ENCODE peak calls at places on chromosomes 7 and 10, in seven cellular contexts. One of them, this sample, is unnamed.

GRCh38 chr10:209357-209756 is 74.1 kb downstream of the ZMYND11 start:
- DNase-seq in NCI-H1092 treated with DMSO at 0.1 percent for 48 hours: no peak
- DNase-seq in stimulated activated CD4-positive, alpha-beta T cell treated with anti-CD3 and anti-CD28 coated beads, Interleukin-4, amount 100 ng/mL, for 48 hours: no peak
- DNase-seq in activated effector memory CD4-positive, alpha-beta T cell treated with anti-CD3 and anti-CD28 coated beads, Interleukin-2, amount 50 U/mL, for 16 hours: no peak
- DNase-seq in stimulated activated CD8-positive, alpha-beta memory T cell treated with anti-CD3 and anti-CD28 coated beads, Interleukin-15, amount 100 ng/mL, for 24 hours: no peak
- DNase-seq in activated naive CD8-positive, alpha-beta T cell treated with anti-CD3 and anti-CD28 coated beads, Interleukin-2, amount 50 U/mL, for 24 hours: no peak
- DNase-seq in hypothalamus: no peak
- DNase-seq in this sample: no peak

GRCh38 chr7:112358456-112358855 is 91.8 kb upstream of the IFRD1 start:
- DNase-seq in stimulated activated CD8-positive, alpha-beta memory T cell treated with anti-CD3 and anti-CD28 coated beads, Interleukin-15, amount 100 ng/mL, for 24 hours: no peak
- DNase-seq in NCI-H1092 treated with DMSO at 0.1 percent for 48 hours: no peak
- DNase-seq in activated effector memory CD4-positive, alpha-beta T cell treated with anti-CD3 and anti-CD28 coated beads, Interleukin-2, amount 50 U/mL, for 16 hours: no peak
- DNase-seq in hypothalamus: no peak
- DNase-seq in activated naive CD8-positive, alpha-beta T cell treated with anti-CD3 and anti-CD28 coated beads, Interleukin-2, amount 50 U/mL, for 24 hours: no peak
- DNase-seq in stimulated activated CD4-positive, alpha-beta T cell treated with anti-CD3 and anti-CD28 coated beads, Interleukin-4, amount 100 ng/mL, for 48 hours: no peak
- DNase-seq in this sample: no peak

GRCh38 chr10:101940916-101941315 is 97.3 kb upstream of the KCNIP2 start:
- DNase-seq in activated effector memory CD4-positive, alpha-beta T cell treated with anti-CD3 and anti-CD28 coated beads, Interleukin-2, amount 50 U/mL, for 16 hours: no peak
- DNase-seq in hypothalamus: no peak
- DNase-seq in NCI-H1092 treated with DMSO at 0.1 percent for 48 hours: no peak
- DNase-seq in stimulated activated CD8-positive, alpha-beta memory T cell treated with anti-CD3 and anti-CD28 coated beads, Interleukin-15, amount 100 ng/mL, for 24 hours: no peak
- DNase-seq in stimulated activated CD4-positive, alpha-beta T cell treated with anti-CD3 and anti-CD28 coated beads, Interleukin-4, amount 100 ng/mL, for 48 hours: no peak
- DNase-seq in activated naive CD8-positive, alpha-beta T cell treated with anti-CD3 and anti-CD28 coated beads, Interleukin-2, amount 50 U/mL, for 24 hours: no peak
- DNase-seq in this sample: no peak

GRCh38 chr10:91910467-91910866 is 1.2 kb upstream of the FGFBP3 start:
- DNase-seq in NCI-H1092 treated with DMSO at 0.1 percent for 48 hours: no peak
- DNase-seq in stimulated activated CD4-positive, alpha-beta T cell treated with anti-CD3 and anti-CD28 coated beads, Interleukin-4, amount 100 ng/mL, for 48 hours: no peak
- DNase-seq in activated effector memory CD4-positive, alpha-beta T cell treated with anti-CD3 and anti-CD28 coated beads, Interleukin-2, amount 50 U/mL, for 16 hours: no peak
- DNase-seq in stimulated activated CD8-positive, alpha-beta memory T cell treated with anti-CD3 and anti-CD28 coated beads, Interleukin-15, amount 100 ng/mL, for 24 hours: no peak
- DNase-seq in hypothalamus: no peak
- DNase-seq in activated naive CD8-positive, alpha-beta T cell treated with anti-CD3 and anti-CD28 coated beads, Interleukin-2, amount 50 U/mL, for 24 hours: no peak
- DNase-seq in this sample: no peak

GRCh38 chr10:101292194-101293006 is 61.6 kb upstream of the BTRC start:
- DNase-seq in activated naive CD8-positive, alpha-beta T cell treated with anti-CD3 and anti-CD28 coated beads, Interleukin-2, amount 50 U/mL, for 24 hours: no peak
- DNase-seq in hypothalamus: peak
- DNase-seq in NCI-H1092 treated with DMSO at 0.1 percent for 48 hours: peak
- DNase-seq in activated effector memory CD4-positive, alpha-beta T cell treated with anti-CD3 and anti-CD28 coated beads, Interleukin-2, amount 50 U/mL, for 16 hours: no peak
- DNase-seq in stimulated activated CD4-positive, alpha-beta T cell treated with anti-CD3 and anti-CD28 coated beads, Interleukin-4, amount 100 ng/mL, for 48 hours: no peak
- DNase-seq in stimulated activated CD8-positive, alpha-beta memory T cell treated with anti-CD3 and anti-CD28 coated beads, Interleukin-15, amount 100 ng/mL, for 24 hours: no peak
- DNase-seq in this sample: no peak

GRCh38 chr7:86930554-86931307 is 128.7 kb downstream of the ELAPOR2 start:
- DNase-seq in stimulated activated CD4-positive, alpha-beta T cell treated with anti-CD3 and anti-CD28 coated beads, Interleukin-4, amount 100 ng/mL, for 48 hours: no peak
- DNase-seq in hypothalamus: no peak
- DNase-seq in NCI-H1092 treated with DMSO at 0.1 percent for 48 hours: no peak
- DNase-seq in stimulated activated CD8-positive, alpha-beta memory T cell treated with anti-CD3 and anti-CD28 coated beads, Interleukin-15, amount 100 ng/mL, for 24 hours: no peak
- DNase-seq in activated naive CD8-positive, alpha-beta T cell treated with anti-CD3 and anti-CD28 coated beads, Interleukin-2, amount 50 U/mL, for 24 hours: no peak
- DNase-seq in activated effector memory CD4-positive, alpha-beta T cell treated with anti-CD3 and anti-CD28 coated beads, Interleukin-2, amount 50 U/mL, for 16 hours: no peak
- DNase-seq in this sample: no peak

GRCh38 chr10:47054936-47055335 is 143.7 kb downstream of the PTPN20 start:
- DNase-seq in stimulated activated CD4-positive, alpha-beta T cell treated with anti-CD3 and anti-CD28 coated beads, Interleukin-4, amount 100 ng/mL, for 48 hours: no peak
- DNase-seq in hypothalamus: no peak
- DNase-seq in stimulated activated CD8-positive, alpha-beta memory T cell treated with anti-CD3 and anti-CD28 coated beads, Interleukin-15, amount 100 ng/mL, for 24 hours: no peak
- DNase-seq in activated effector memory CD4-positive, alpha-beta T cell treated with anti-CD3 and anti-CD28 coated beads, Interleukin-2, amount 50 U/mL, for 16 hours: peak
- DNase-seq in activated naive CD8-positive, alpha-beta T cell treated with anti-CD3 and anti-CD28 coated beads, Interleukin-2, amount 50 U/mL, for 24 hours: no peak
- DNase-seq in NCI-H1092 treated with DMSO at 0.1 percent for 48 hours: no peak
- DNase-seq in this sample: no peak

GRCh38 chr7:103967401-103967800 is 22.1 kb downstream of the RELN start:
- DNase-seq in stimulated activated CD4-positive, alpha-beta T cell treated with anti-CD3 and anti-CD28 coated beads, Interleukin-4, amount 100 ng/mL, for 48 hours: no peak
- DNase-seq in activated effector memory CD4-positive, alpha-beta T cell treated with anti-CD3 and anti-CD28 coated beads, Interleukin-2, amount 50 U/mL, for 16 hours: no peak
- DNase-seq in hypothalamus: no peak
- DNase-seq in activated naive CD8-positive, alpha-beta T cell treated with anti-CD3 and anti-CD28 coated beads, Interleukin-2, amount 50 U/mL, for 24 hours: no peak
- DNase-seq in NCI-H1092 treated with DMSO at 0.1 percent for 48 hours: no peak
- DNase-seq in stimulated activated CD8-positive, alpha-beta memory T cell treated with anti-CD3 and anti-CD28 coated beads, Interleukin-15, amount 100 ng/mL, for 24 hours: no peak
- DNase-seq in this sample: no peak

GRCh38 chr10:26359670-26360069 is 78.5 kb upstream of the APBB1IP start:
- DNase-seq in activated naive CD8-positive, alpha-beta T cell treated with anti-CD3 and anti-CD28 coated beads, Interleukin-2, amount 50 U/mL, for 24 hours: no peak
- DNase-seq in hypothalamus: no peak
- DNase-seq in NCI-H1092 treated with DMSO at 0.1 percent for 48 hours: no peak
- DNase-seq in activated effector memory CD4-positive, alpha-beta T cell treated with anti-CD3 and anti-CD28 coated beads, Interleukin-2, amount 50 U/mL, for 16 hours: no peak
- DNase-seq in stimulated activated CD4-positive, alpha-beta T cell treated with anti-CD3 and anti-CD28 coated beads, Interleukin-4, amount 100 ng/mL, for 48 hours: no peak
- DNase-seq in stimulated activated CD8-positive, alpha-beta memory T cell treated with anti-CD3 and anti-CD28 coated beads, Interleukin-15, amount 100 ng/mL, for 24 hours: no peak
- DNase-seq in this sample: no peak

GRCh38 chr10:13993169-13993568 is 337.6 kb downstream of the FRMD4A start:
- DNase-seq in activated effector memory CD4-positive, alpha-beta T cell treated with anti-CD3 and anti-CD28 coated beads, Interleukin-2, amount 50 U/mL, for 16 hours: no peak
- DNase-seq in stimulated activated CD4-positive, alpha-beta T cell treated with anti-CD3 and anti-CD28 coated beads, Interleukin-4, amount 100 ng/mL, for 48 hours: no peak
- DNase-seq in hypothalamus: no peak
- DNase-seq in activated naive CD8-positive, alpha-beta T cell treated with anti-CD3 and anti-CD28 coated beads, Interleukin-2, amount 50 U/mL, for 24 hours: no peak
- DNase-seq in NCI-H1092 treated with DMSO at 0.1 percent for 48 hours: no peak
- DNase-seq in stimulated activated CD8-positive, alpha-beta memory T cell treated with anti-CD3 and anti-CD28 coated beads, Interleukin-15, amount 100 ng/mL, for 24 hours: no peak
- DNase-seq in this sample: no peak

GRCh38 chr7:4702961-4703512 is 20.9 kb downstream of the FOXK1 start:
- DNase-seq in hypothalamus: no peak
- DNase-seq in stimulated activated CD4-positive, alpha-beta T cell treated with anti-CD3 and anti-CD28 coated beads, Interleukin-4, amount 100 ng/mL, for 48 hours: no peak
- DNase-seq in activated effector memory CD4-positive, alpha-beta T cell treated with anti-CD3 and anti-CD28 coated beads, Interleukin-2, amount 50 U/mL, for 16 hours: no peak
- DNase-seq in NCI-H1092 treated with DMSO at 0.1 percent for 48 hours: no peak
- DNase-seq in stimulated activated CD8-positive, alpha-beta memory T cell treated with anti-CD3 and anti-CD28 coated beads, Interleukin-15, amount 100 ng/mL, for 24 hours: no peak
- DNase-seq in activated naive CD8-positive, alpha-beta T cell treated with anti-CD3 and anti-CD28 coated beads, Interleukin-2, amount 50 U/mL, for 24 hours: no peak
- DNase-seq in this sample: no peak

GRCh38 chr10:78336402-78336791 is 302.7 kb downstream of the RPS24 start:
- DNase-seq in hypothalamus: no peak
- DNase-seq in stimulated activated CD4-positive, alpha-beta T cell treated with anti-CD3 and anti-CD28 coated beads, Interleukin-4, amount 100 ng/mL, for 48 hours: no peak
- DNase-seq in NCI-H1092 treated with DMSO at 0.1 percent for 48 hours: no peak
- DNase-seq in activated naive CD8-positive, alpha-beta T cell treated with anti-CD3 and anti-CD28 coated beads, Interleukin-2, amount 50 U/mL, for 24 hours: no peak
- DNase-seq in stimulated activated CD8-positive, alpha-beta memory T cell treated with anti-CD3 and anti-CD28 coated beads, Interleukin-15, amount 100 ng/mL, for 24 hours: no peak
- DNase-seq in activated effector memory CD4-positive, alpha-beta T cell treated with anti-CD3 and anti-CD28 coated beads, Interleukin-2, amount 50 U/mL, for 16 hours: peak
- DNase-seq in this sample: no peak

GRCh38 chr10:131851332-131851731 is 49.5 kb upstream of the PPP2R2D start:
- DNase-seq in activated naive CD8-positive, alpha-beta T cell treated with anti-CD3 and anti-CD28 coated beads, Interleukin-2, amount 50 U/mL, for 24 hours: no peak
- DNase-seq in hypothalamus: no peak
- DNase-seq in stimulated activated CD8-positive, alpha-beta memory T cell treated with anti-CD3 and anti-CD28 coated beads, Interleukin-15, amount 100 ng/mL, for 24 hours: no peak
- DNase-seq in activated effector memory CD4-positive, alpha-beta T cell treated with anti-CD3 and anti-CD28 coated beads, Interleukin-2, amount 50 U/mL, for 16 hours: peak
- DNase-seq in NCI-H1092 treated with DMSO at 0.1 percent for 48 hours: no peak
- DNase-seq in stimulated activated CD4-positive, alpha-beta T cell treated with anti-CD3 and anti-CD28 coated beads, Interleukin-4, amount 100 ng/mL, for 48 hours: no peak
- DNase-seq in this sample: no peak

GRCh38 chr7:128031901-128032604 is 816 bp upstream of the LRRC4 start:
- DNase-seq in NCI-H1092 treated with DMSO at 0.1 percent for 48 hours: peak
- DNase-seq in stimulated activated CD8-positive, alpha-beta memory T cell treated with anti-CD3 and anti-CD28 coated beads, Interleukin-15, amount 100 ng/mL, for 24 hours: no peak
- DNase-seq in activated naive CD8-positive, alpha-beta T cell treated with anti-CD3 and anti-CD28 coated beads, Interleukin-2, amount 50 U/mL, for 24 hours: peak
- DNase-seq in activated effector memory CD4-positive, alpha-beta T cell treated with anti-CD3 and anti-CD28 coated beads, Interleukin-2, amount 50 U/mL, for 16 hours: peak
- DNase-seq in stimulated activated CD4-positive, alpha-beta T cell treated with anti-CD3 and anti-CD28 coated beads, Interleukin-4, amount 100 ng/mL, for 48 hours: peak
- DNase-seq in hypothalamus: no peak
- DNase-seq in this sample: peak

GRCh38 chr10:125076891-125077643 is 83.3 kb downstream of the CTBP2 start:
- DNase-seq in NCI-H1092 treated with DMSO at 0.1 percent for 48 hours: no peak
- DNase-seq in stimulated activated CD8-positive, alpha-beta memory T cell treated with anti-CD3 and anti-CD28 coated beads, Interleukin-15, amount 100 ng/mL, for 24 hours: no peak
- DNase-seq in activated naive CD8-positive, alpha-beta T cell treated with anti-CD3 and anti-CD28 coated beads, Interleukin-2, amount 50 U/mL, for 24 hours: no peak
- DNase-seq in stimulated activated CD4-positive, alpha-beta T cell treated with anti-CD3 and anti-CD28 coated beads, Interleukin-4, amount 100 ng/mL, for 48 hours: no peak
- DNase-seq in hypothalamus: no peak
- DNase-seq in activated effector memory CD4-positive, alpha-beta T cell treated with anti-CD3 and anti-CD28 coated beads, Interleukin-2, amount 50 U/mL, for 16 hours: no peak
- DNase-seq in this sample: no peak

GRCh38 chr7:28409716-28410627 is 2.3 kb upstream of the CREB5 start:
- DNase-seq in hypothalamus: no peak
- DNase-seq in activated naive CD8-positive, alpha-beta T cell treated with anti-CD3 and anti-CD28 coated beads, Interleukin-2, amount 50 U/mL, for 24 hours: no peak
- DNase-seq in stimulated activated CD4-positive, alpha-beta T cell treated with anti-CD3 and anti-CD28 coated beads, Interleukin-4, amount 100 ng/mL, for 48 hours: no peak
- DNase-seq in stimulated activated CD8-positive, alpha-beta memory T cell treated with anti-CD3 and anti-CD28 coated beads, Interleukin-15, amount 100 ng/mL, for 24 hours: no peak
- DNase-seq in activated effector memory CD4-positive, alpha-beta T cell treated with anti-CD3 and anti-CD28 coated beads, Interleukin-2, amount 50 U/mL, for 16 hours: no peak
- DNase-seq in NCI-H1092 treated with DMSO at 0.1 percent for 48 hours: peak
- DNase-seq in this sample: no peak

GRCh38 chr7:85475071-85475470 is 288.2 kb upstream of the SEMA3D start:
- DNase-seq in stimulated activated CD4-positive, alpha-beta T cell treated with anti-CD3 and anti-CD28 coated beads, Interleukin-4, amount 100 ng/mL, for 48 hours: no peak
- DNase-seq in activated effector memory CD4-positive, alpha-beta T cell treated with anti-CD3 and anti-CD28 coated beads, Interleukin-2, amount 50 U/mL, for 16 hours: no peak
- DNase-seq in stimulated activated CD8-positive, alpha-beta memory T cell treated with anti-CD3 and anti-CD28 coated beads, Interleukin-15, amount 100 ng/mL, for 24 hours: no peak
- DNase-seq in hypothalamus: no peak
- DNase-seq in NCI-H1092 treated with DMSO at 0.1 percent for 48 hours: no peak
- DNase-seq in activated naive CD8-positive, alpha-beta T cell treated with anti-CD3 and anti-CD28 coated beads, Interleukin-2, amount 50 U/mL, for 24 hours: no peak
- DNase-seq in this sample: no peak

GRCh38 chr10:11045995-11046394 is 28.3 kb downstream of the CELF2 start:
- DNase-seq in activated effector memory CD4-positive, alpha-beta T cell treated with anti-CD3 and anti-CD28 coated beads, Interleukin-2, amount 50 U/mL, for 16 hours: no peak
- DNase-seq in stimulated activated CD8-positive, alpha-beta memory T cell treated with anti-CD3 and anti-CD28 coated beads, Interleukin-15, amount 100 ng/mL, for 24 hours: no peak
- DNase-seq in NCI-H1092 treated with DMSO at 0.1 percent for 48 hours: no peak
- DNase-seq in stimulated activated CD4-positive, alpha-beta T cell treated with anti-CD3 and anti-CD28 coated beads, Interleukin-4, amount 100 ng/mL, for 48 hours: no peak
- DNase-seq in hypothalamus: no peak
- DNase-seq in activated naive CD8-positive, alpha-beta T cell treated with anti-CD3 and anti-CD28 coated beads, Interleukin-2, amount 50 U/mL, for 24 hours: no peak
- DNase-seq in this sample: no peak

This sample was measured in central memory CD8-positive, alpha-beta T cell.